ENCODE peak calls at places on chromosomes 13 and 19, in seven cellular contexts. Q is AG09309, C is myocyte, H is kidney tubule cell, L is HepG2, P is NCI-H460, U is endothelial cell of umbilical vein. I is an unnamed sample.

GRCh38 chr19:38812004-38812840 is 523 bp downstream of the LGALS4 start:
- DNase-seq in Q (no peak), C (no peak), H (no peak), L (no peak), U (no peak), P (no peak), I (no peak)

GRCh38 chr19:55641376-55642152 is 762 bp downstream of the ZNF580 start:
- DNase-seq in U (no peak), C (peak), H (peak), L (no peak), Q (no peak), P (no peak), I (no peak)

GRCh38 chr19:2027361-2027760 is 11.8 kb upstream of the BTBD2 start:
- DNase-seq in Q (peak), C (no peak), U (no peak), H (no peak), L (no peak), P (no peak), I (no peak)

GRCh38 chr13:46654956-46655726 is 102.2 kb downstream of the LRCH1 start:
- DNase-seq in H (no peak), U (peak), Q (no peak), L (no peak), P (no peak), C (no peak), I (no peak)

GRCh38 chr13:76965759-76966421 is 17.6 kb downstream of the ACOD1 start:
- DNase-seq in H (no peak), U (peak), L (no peak), C (peak), Q (peak), P (no peak), I (no peak)

GRCh38 chr13:23467048-23467931 is 33.8 kb upstream of the SACS start:
- DNase-seq in P (no peak), C (peak), U (no peak), H (no peak), L (no peak), Q (no peak), I (no peak)

GRCh38 chr13:38763446-38764381 is 76.8 kb downstream of the FREM2 start:
- DNase-seq in C (peak), U (peak), H (peak), P (peak), Q (no peak), L (peak), I (no peak)

GRCh38 chr13:65940720-65941119 is 1289.4 kb downstream of the PCDH9 start:
- DNase-seq in P (no peak), H (no peak), U (no peak), L (no peak), Q (no peak), C (no peak), I (no peak)

GRCh38 chr13:30676672-30677071 is 58.7 kb upstream of the ALOX5AP start:
- DNase-seq in C (peak), P (no peak), H (peak), L (peak), Q (no peak), U (peak), I (no peak)

GRCh38 chr19:17001603-17002183 is 24.9 kb downstream of the CPAMD8 start:
- DNase-seq in L (no peak), H (no peak), Q (no peak), U (no peak), P (no peak), C (no peak), I (peak)

GRCh38 chr13:85261757-85262346 is 537.4 kb downstream of the SLITRK6 start:
- DNase-seq in H (no peak), C (no peak), L (peak), P (peak), U (peak), Q (no peak), I (no peak)

GRCh38 chr13:26872444-26873173 is 112.0 kb upstream of the GPR12 start:
- DNase-seq in U (peak), Q (no peak), L (peak), H (peak), C (peak), P (peak), I (peak)

GRCh38 chr19:3054972-3055740 is 7.1 kb downstream of the TLE5 start:
- DNase-seq in H (peak), U (no peak), P (no peak), L (no peak), C (no peak), Q (no peak), I (no peak)

GRCh38 chr19:33465834-33466233 is 55.8 kb downstream of the PEPD start:
- DNase-seq in P (no peak), Q (no peak), C (peak), U (no peak), H (no peak), L (no peak), I (no peak)

GRCh38 chr13:110062077-110062776 is 244.7 kb downstream of the COL4A1 start:
- DNase-seq in U (no peak), L (no peak), P (no peak), Q (no peak), H (peak), C (peak), I (no peak)

GRCh38 chr19:3500429-3501101 is at the start of gene DOHH:
- DNase-seq in P (peak), C (peak), Q (peak), L (peak), H (peak), U (peak), I (peak)

GRCh38 chr19:41682437-41682836 is 5.6 kb downstream of the CEACAM7 start:
- DNase-seq in P (no peak), Q (no peak), L (no peak), U (no peak), H (no peak), C (no peak), I (no peak)

GRCh38 chr19:18205180-18205915 is 1.5 kb upstream of the RAB3A start:
- DNase-seq in H (peak), P (no peak), C (peak), U (peak), L (no peak), Q (peak), I (peak)

GRCh38 chr19:33463194-33463593 is 58.4 kb downstream of the PEPD start:
- DNase-seq in P (no peak), C (no peak), H (no peak), L (no peak), U (no peak), Q (no peak), I (no peak)

GRCh38 chr19:18366027-18366435 is 19.9 kb upstream of the GDF15 start:
- DNase-seq in C (no peak), H (peak), P (no peak), Q (no peak), U (peak), L (no peak), I (no peak)

GRCh38 chr13:32881074-32881791 is 135.0 kb upstream of the KL start:
- DNase-seq in L (no peak), H (peak), U (no peak), P (no peak), Q (peak), C (peak), I (no peak)

GRCh38 chr13:29582171-29582570 is 13.3 kb downstream of the SLC7A1 start:
- DNase-seq in H (no peak), C (no peak), L (no peak), U (no peak), P (no peak), Q (no peak), I (no peak)

GRCh38 chr13:98677398-98677797 is 75.1 kb downstream of the SLC15A1 start:
- DNase-seq in L (no peak), C (no peak), P (no peak), H (no peak), U (no peak), Q (peak), I (no peak)

GRCh38 chr19:46756544-46756888 is 10.3 kb upstream of the STRN4 start:
- DNase-seq in Q (no peak), H (no peak), L (no peak), U (peak), P (no peak), C (no peak), I (no peak)

GRCh38 chr13:87671824-87672603 is 843 bp downstream of the SLITRK5 start:
- DNase-seq in P (no peak), Q (no peak), L (no peak), H (no peak), U (no peak), C (no peak), I (no peak)

GRCh38 chr19:54875506-54875905 is 1.5 kb downstream of the FCAR start:
- DNase-seq in Q (no peak), L (no peak), H (no peak), P (no peak), U (no peak), C (no peak), I (no peak)

GRCh38 chr13:98181106-98181815 is 4.2 kb upstream of the RNF113B start:
- DNase-seq in U (no peak), H (peak), Q (no peak), L (no peak), P (no peak), C (no peak), I (no peak)

GRCh38 chr19:37992761-37993160 is 85.8 kb downstream of the SIPA1L3 start:
- DNase-seq in Q (no peak), C (no peak), P (no peak), H (no peak), L (no peak), U (no peak), I (no peak)

GRCh38 chr19:36605839-36606478 is 846 bp downstream of the ZNF382 start:
- DNase-seq in Q (no peak), C (peak), U (peak), H (peak), L (no peak), P (no peak), I (no peak)

GRCh38 chr19:44648536-44649370 is 5.0 kb downstream of the PVR start:
- DNase-seq in P (no peak), L (no peak), C (peak), U (peak), Q (peak), H (peak), I (no peak)

GRCh38 chr19:36847968-36848367 is 2.7 kb upstream of the ZNF345 start:
- DNase-seq in P (no peak), Q (no peak), L (no peak), H (peak), C (no peak), U (no peak), I (no peak)

GRCh38 chr13:53066411-53066810 is 37.8 kb downstream of the OLFM4 start:
- DNase-seq in P (no peak), C (no peak), U (no peak), L (no peak), H (no peak), Q (no peak), I (no peak)

GRCh38 chr19:19860756-19861390 is 4.8 kb upstream of the ZNF253 start:
- DNase-seq in U (no peak), L (no peak), C (no peak), H (peak), P (no peak), Q (no peak), I (peak)

GRCh38 chr19:51441410-51442390 is 16.6 kb downstream of the SIGLEC8 start:
- DNase-seq in Q (no peak), U (no peak), L (no peak), P (no peak), H (peak), C (no peak), I (peak)

GRCh38 chr19:36526581-36526980 is 1.5 kb downstream of the ZNF260 start:
- DNase-seq in L (no peak), C (no peak), U (no peak), P (no peak), H (peak), Q (no peak), I (no peak)

GRCh38 chr19:2534374-2535050 is 58.6 kb downstream of the GADD45B start:
- DNase-seq in P (no peak), H (no peak), Q (no peak), U (no peak), C (no peak), L (no peak), I (no peak)

GRCh38 chr19:30536975-30537374 is 164.8 kb downstream of the ZNF536 start:
- DNase-seq in P (no peak), L (no peak), U (no peak), Q (no peak), H (no peak), C (no peak), I (no peak)

GRCh38 chr19:3785938-3786824 is at the start of gene MATK:
- DNase-seq in P (no peak), C (no peak), Q (no peak), U (no peak), L (no peak), H (no peak), I (no peak)

GRCh38 chr13:50284540-50284939 is 269.3 kb downstream of the KCNRG start:
- DNase-seq in Q (no peak), U (no peak), C (no peak), H (no peak), P (no peak), L (no peak), I (no peak)

GRCh38 chr19:14006766-14007562 is 844 bp upstream of the RFX1 start:
- DNase-seq in P (no peak), L (no peak), Q (no peak), U (no peak), C (no peak), H (no peak), I (no peak)

I was measured in stimulated activated naive B cell treated with anti-CD40 and anti-IgM and Interleukin-4, amounts not matched to agents 10 μg/mL and 1 μg/mL and 100 μg/mL, for 72 hours.